ENCODE peak calls at places on chromosomes 2 and 18, in four cellular contexts. F, K, X and I are unnamed samples.

GRCh38 chr2:170643346-170643745 is 71.8 kb upstream of the SP5 start:
- DNase-seq in F (no peak), K (no peak), X (no peak), I (no peak)

GRCh38 chr2:238449909-238450417 is 23.2 kb downstream of the ASB1 start:
- DNase-seq in F (no peak), K (no peak), X (peak; percentile 33), I (no peak)

GRCh38 chr18:26540041-26540628 is 8.2 kb downstream of the KCTD1 start:
- DNase-seq in F (no peak), K (no peak), X (no peak), I (no peak)

GRCh38 chr2:11742317-11742701 is 4.1 kb upstream of the LPIN1 start:
- DNase-seq in F (no peak), K (no peak), X (no peak), I (no peak)

GRCh38 chr18:12038082-12038660 is 55.5 kb upstream of the ANKRD62 start:
- DNase-seq in F (no peak), K (peak; percentile 52), X (no peak), I (no peak)

GRCh38 chr18:10579079-10579867 is 53.4 kb downstream of the NAPG start:
- DNase-seq in F (no peak), K (no peak), X (no peak), I (no peak)

GRCh38 chr2:17171446-17172049 is 346.7 kb downstream of the RAD51AP2 start:
- DNase-seq in F (peak; percentile 26), K (peak; percentile 58), X (no peak), I (peak; percentile 42)

GRCh38 chr18:73791081-73791480 is 356.6 kb downstream of the FBXO15 start:
- DNase-seq in F (no peak), K (no peak), X (no peak), I (no peak)

GRCh38 chr18:468841-469796 is 31.4 kb downstream of the COLEC12 start:
- DNase-seq in F (peak; percentile 16), K (no peak), X (no peak), I (no peak)

GRCh38 chr18:43392168-43392567 is 114.9 kb upstream of the SYT4 start:
- DNase-seq in F (no peak), K (no peak), X (no peak), I (no peak)

GRCh38 chr2:218733615-218734021 is 23.0 kb downstream of the TTLL4 start:
- DNase-seq in F (no peak), K (no peak), X (no peak), I (no peak)

GRCh38 chr2:219172231-219173154 is 2.7 kb upstream of the SLC23A3 start:
- DNase-seq in F (no peak), K (no peak), X (no peak), I (no peak)

GRCh38 chr2:86037795-86038192 is 67.9 kb downstream of the POLR1A start:
- DNase-seq in F (no peak), K (no peak), X (no peak), I (no peak)

GRCh38 chr2:238811765-238812164 is 36.1 kb upstream of the TWIST2 start:
- DNase-seq in F (no peak), K (no peak), X (peak; percentile 48), I (no peak)

GRCh38 chr2:69621440-69621839 is 22.1 kb downstream of the AAK1 start:
- DNase-seq in F (no peak), K (no peak), X (no peak), I (no peak)

GRCh38 chr2:240963065-240963375 is 35.4 kb upstream of the SNED1 start:
- DNase-seq in F (no peak), K (no peak), X (no peak), I (peak; percentile 6)

GRCh38 chr18:5542393-5543035 is 1.3 kb downstream of the EPB41L3 start:
- DNase-seq in F (no peak), K (peak; percentile 52), X (no peak), I (peak; percentile 30)

GRCh38 chr2:139162957-139163356 is 382.8 kb upstream of the NXPH2 start:
- DNase-seq in F (no peak), K (no peak), X (no peak), I (no peak)

GRCh38 chr2:225319872-225320271 is 79.6 kb upstream of the NYAP2 start:
- DNase-seq in F (no peak), K (no peak), X (no peak), I (no peak)

GRCh38 chr2:196112408-196113039 is 43.9 kb upstream of the DNAH7 start:
- DNase-seq in F (no peak), K (no peak), X (no peak), I (no peak)

GRCh38 chr2:221289389-221289788 is 282.7 kb downstream of the EPHA4 start:
- DNase-seq in F (no peak), K (no peak), X (no peak), I (no peak)

GRCh38 chr18:79905389-79905911 is 46.0 kb downstream of the SLC66A2 start:
- DNase-seq in F (no peak), K (no peak), X (no peak), I (no peak)

GRCh38 chr18:28175047-28175929 is 1.6 kb downstream of the CDH2 start:
- DNase-seq in F (peak; percentile 54), K (peak; percentile 67), X (no peak), I (peak; percentile 64)

GRCh38 chr18:36101943-36102342 is 27.2 kb downstream of the SLC39A6 start:
- DNase-seq in F (no peak), K (no peak), X (no peak), I (no peak)

GRCh38 chr2:221997100-221997499 is 301.7 kb downstream of the PAX3 start:
- DNase-seq in F (no peak), K (no peak), X (no peak), I (no peak)

GRCh38 chr18:49640741-49641140 is 78.9 kb downstream of the LIPG start:
- DNase-seq in F (no peak), K (no peak), X (no peak), I (no peak)

GRCh38 chr18:21004721-21005120 is 106.9 kb downstream of the ROCK1 start:
- DNase-seq in F (no peak), K (no peak), X (peak; percentile 56), I (no peak)

GRCh38 chr18:79234438-79234837 is 161.3 kb upstream of the NFATC1 start:
- DNase-seq in F (no peak), K (no peak), X (no peak), I (no peak)

GRCh38 chr2:172339431-172340010 is 87.9 kb upstream of the ITGA6 start:
- DNase-seq in F (no peak), K (no peak), X (no peak), I (no peak)

GRCh38 chr2:74080346-74080745 is 67.4 kb downstream of the BOLA3 start:
- DNase-seq in F (no peak), K (no peak), X (no peak), I (no peak)

GRCh38 chr2:119104414-119104813 is 54.1 kb downstream of the C1QL2 start:
- DNase-seq in F (no peak), K (no peak), X (no peak), I (no peak)
- TF ChIP-seq CTCF in F (no peak), K (no peak), X (no peak), I (no peak)

GRCh38 chr2:75656563-75656962 is 10.0 kb downstream of the MRPL19 start:
- DNase-seq in F (no peak), K (no peak), X (no peak), I (no peak)

GRCh38 chr2:75657794-75658193 is 11.2 kb downstream of the MRPL19 start:
- DNase-seq in F (no peak), K (no peak), X (no peak), I (no peak)

GRCh38 chr2:75655861-75656260 is 9.3 kb downstream of the MRPL19 start:
- DNase-seq in F (no peak), K (no peak), X (no peak), I (no peak)

GRCh38 chr2:75654012-75654411 is 7.4 kb downstream of the MRPL19 start:
- DNase-seq in F (no peak), K (no peak), X (no peak), I (no peak)
- TF ChIP-seq CTCF in F (no peak), K (no peak), X (no peak), I (peak; percentile 8)

DNA sequence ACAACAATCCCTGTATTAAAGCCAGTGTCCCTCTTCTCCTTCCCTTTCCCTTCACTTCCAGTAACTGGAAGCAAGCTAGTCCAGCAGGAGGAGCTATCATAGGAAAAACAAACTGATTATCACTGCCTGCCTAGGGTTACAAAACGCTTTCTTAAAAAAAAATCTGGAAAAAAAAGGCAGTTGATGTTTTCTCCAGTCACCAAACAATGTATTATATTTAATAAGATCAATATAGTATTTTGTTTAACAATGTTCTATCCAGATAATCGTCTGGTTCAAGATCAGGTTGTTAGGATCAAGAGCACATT is 78.8 kb upstream of the ITGB6 start:
- DNase-seq in F (no peak), K (no peak), X (no peak), I (no peak)
- TF ChIP-seq CTCF in F (peak; percentile 54), K (no peak), X (peak; percentile 48), I (peak; percentile 54)

GRCh38 chr2:29417630-29418029 is 302.4 kb downstream of the CLIP4 start:
- DNase-seq in F (no peak), K (no peak), X (no peak), I (no peak)
- TF ChIP-seq CTCF in F (no peak), K (peak; percentile 17), X (no peak), I (no peak)

GRCh38 chr2:168613510-168613909 is 157.4 kb downstream of the CERS6 start:
- DNase-seq in F (no peak), K (no peak), X (no peak), I (no peak)

GRCh38 chr2:168612719-168613118 is 156.6 kb downstream of the CERS6 start:
- DNase-seq in F (no peak), K (no peak), X (no peak), I (no peak)

GRCh38 chr2:168611896-168612650 is 156.0 kb downstream of the CERS6 start:
- DNase-seq in F (no peak), K (no peak), X (no peak), I (no peak)

GRCh38 chr2:168611091-168611490 is 155.0 kb downstream of the CERS6 start:
- DNase-seq in F (no peak), K (no peak), X (no peak), I (no peak)

GRCh38 chr2:168614291-168615018 is 158.4 kb downstream of the CERS6 start:
- DNase-seq in F (peak; percentile 12), K (no peak), X (no peak), I (no peak)
- TF ChIP-seq CTCF in F (peak; percentile 31), K (no peak), X (no peak), I (no peak)

DNA sequence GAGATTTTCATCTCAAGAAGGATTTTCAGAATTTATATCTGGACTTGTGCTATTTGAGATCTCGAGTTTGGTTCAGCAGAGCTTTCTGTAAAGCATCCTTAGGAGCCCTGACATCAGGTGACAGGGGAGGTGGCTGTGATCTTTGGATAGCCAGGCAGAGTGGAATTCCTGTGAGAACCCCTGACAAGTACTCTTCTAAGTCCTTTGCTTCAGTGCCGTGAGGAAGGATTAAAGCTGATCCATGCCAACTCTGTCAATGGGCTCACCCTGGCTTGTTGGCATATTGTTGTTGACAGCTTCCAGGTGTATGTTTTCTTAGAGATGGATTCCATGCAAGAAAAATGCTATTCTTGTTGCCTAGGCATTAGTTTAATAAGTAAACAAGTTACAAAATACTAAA is 38.0 kb upstream of the NFE2L2 start:
- DNase-seq in F (no peak), K (no peak), X (no peak), I (no peak)
- TF ChIP-seq CTCF in F (no peak), K (no peak), X (no peak), I (no peak)